ENCODE peak calls at places on chromosomes 5 and 9, in six cellular contexts. L, R, U, Y, B and T are unnamed samples.

GRCh38 chr9:95447660-95448420 is 68.9 kb downstream of the PTCH1 start:
- DNase-seq in R (no peak), L (no peak), U (no peak), B (no peak), Y (peak; percentile 17), T (no peak)

GRCh38 chr5:174832811-174833210 is 108.4 kb downstream of the MSX2 start:
- DNase-seq in R (no peak), B (no peak), Y (no peak), U (no peak), L (no peak), T (no peak)

GRCh38 chr5:130112246-130112645 is 208.0 kb downstream of the CHSY3 start:
- DNase-seq in R (no peak), L (no peak), U (no peak), B (no peak), Y (no peak), T (no peak)

GRCh38 chr5:10583663-10584572 is 20.0 kb downstream of the ANKRD33B start:
- DNase-seq in R (no peak), B (no peak), L (no peak), U (no peak), Y (no peak), T (no peak)

GRCh38 chr9:107932601-107933000 is 443.0 kb upstream of the KLF4 start:
- DNase-seq in B (no peak), R (no peak), Y (no peak), L (no peak), U (no peak), T (peak; percentile 23)

GRCh38 chr5:108102463-108102862 is 279.4 kb downstream of the FBXL17 start:
- DNase-seq in Y (no peak), B (peak; percentile 5), U (no peak), L (no peak), R (no peak), T (peak; percentile 4)

GRCh38 chr9:70081120-70081495 is 37.5 kb downstream of the MAMDC2 start:
- DNase-seq in B (peak; percentile 91), R (no peak), L (no peak), U (no peak), Y (peak; percentile 21), T (peak; percentile 41)

GRCh38 chr9:18163146-18163545 is 310.8 kb upstream of the ADAMTSL1 start:
- DNase-seq in L (no peak), U (peak; percentile 74), B (no peak), R (no peak), Y (no peak), T (no peak)

GRCh38 chr5:127864511-127864910 is 161.3 kb downstream of the CCDC192 start:
- DNase-seq in B (no peak), Y (no peak), R (no peak), U (no peak), L (no peak), T (no peak)
- H3K4me3 ChIP-seq in B (no peak overlapping the region), Y (no peak overlapping the region), R (no peak overlapping the region), U (no peak overlapping the region), L (no peak overlapping the region), T (no peak overlapping the region)

GRCh38 chr5:170300361-170301013 is 2.9 kb upstream of the LCP2 start:
- DNase-seq in L (no peak), R (no peak), B (no peak), Y (no peak), U (no peak), T (no peak)
- H3K4me3 ChIP-seq in L (no peak overlapping the region), R (no peak overlapping the region), B (no peak overlapping the region), Y (no peak overlapping the region), U (no peak overlapping the region), T (no peak overlapping the region)

DNA sequence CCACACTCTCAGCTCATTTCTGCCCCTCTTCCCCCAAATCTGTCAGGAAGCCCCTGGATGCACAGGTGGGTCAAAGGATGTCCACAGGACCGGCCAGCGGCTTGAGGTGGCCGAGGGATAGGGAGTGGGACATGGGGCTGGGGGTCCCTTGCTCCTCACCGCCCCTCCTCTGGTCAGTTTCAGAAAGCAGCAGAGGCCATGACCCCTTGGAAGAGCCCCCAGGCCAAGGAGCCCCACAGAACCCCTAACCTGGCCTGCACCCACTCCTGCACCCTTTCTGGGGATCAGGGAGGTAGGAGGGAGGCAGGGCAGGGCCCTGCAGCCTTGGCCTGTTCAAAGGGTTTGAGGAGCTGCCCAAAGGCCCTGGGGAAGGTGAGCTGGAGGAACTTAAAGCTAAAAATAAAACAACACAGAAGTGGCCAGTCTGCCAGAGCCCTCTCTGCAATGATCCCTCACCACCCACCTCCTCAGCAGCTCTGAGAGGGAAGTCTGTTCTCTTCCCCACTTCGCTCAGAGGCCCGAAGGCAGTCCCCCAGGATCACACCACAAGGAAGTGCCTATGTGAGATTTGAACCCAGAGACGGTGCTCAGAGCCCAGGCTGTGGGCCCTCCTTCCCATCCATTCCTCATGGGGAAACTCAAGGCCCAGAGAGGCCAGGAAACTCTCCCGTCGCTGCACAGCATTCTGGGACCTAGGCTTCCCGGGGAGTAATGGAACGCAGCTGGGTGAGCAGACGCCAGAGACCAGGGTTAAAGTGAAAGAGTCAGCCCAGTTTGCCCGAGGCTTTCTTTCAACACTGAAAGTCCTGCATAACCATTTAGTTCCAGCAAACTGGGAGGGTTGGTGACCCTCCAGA is 918 bp downstream of the ENG start:
- DNase-seq in B (no peak), Y (no peak), L (no peak), U (no peak), R (no peak), T (peak; percentile 48)
- H3K4me3 ChIP-seq in B (peak overlapping the region; percentile 72), Y (peak overlapping the region; percentile 86), L (no peak overlapping the region), U (peak overlapping the region; percentile 52), R (peak overlapping the region; percentile 67), T (peak overlapping the region; percentile 84)

GRCh38 chr5:177495243-177496060 is 2.0 kb downstream of the PDLIM7 start:
- DNase-seq in L (peak; percentile 72), B (peak; percentile 86), Y (peak; percentile 72), U (peak; percentile 42), R (peak; percentile 85), T (peak; percentile 90)
- H3K4me3 ChIP-seq in L (peak overlapping the region; percentile 63), B (peak overlapping the region; percentile 82), Y (peak overlapping the region; percentile 77), U (peak overlapping the region; percentile 85), R (peak overlapping the region; percentile 74), T (peak overlapping the region; percentile 85)

DNA sequence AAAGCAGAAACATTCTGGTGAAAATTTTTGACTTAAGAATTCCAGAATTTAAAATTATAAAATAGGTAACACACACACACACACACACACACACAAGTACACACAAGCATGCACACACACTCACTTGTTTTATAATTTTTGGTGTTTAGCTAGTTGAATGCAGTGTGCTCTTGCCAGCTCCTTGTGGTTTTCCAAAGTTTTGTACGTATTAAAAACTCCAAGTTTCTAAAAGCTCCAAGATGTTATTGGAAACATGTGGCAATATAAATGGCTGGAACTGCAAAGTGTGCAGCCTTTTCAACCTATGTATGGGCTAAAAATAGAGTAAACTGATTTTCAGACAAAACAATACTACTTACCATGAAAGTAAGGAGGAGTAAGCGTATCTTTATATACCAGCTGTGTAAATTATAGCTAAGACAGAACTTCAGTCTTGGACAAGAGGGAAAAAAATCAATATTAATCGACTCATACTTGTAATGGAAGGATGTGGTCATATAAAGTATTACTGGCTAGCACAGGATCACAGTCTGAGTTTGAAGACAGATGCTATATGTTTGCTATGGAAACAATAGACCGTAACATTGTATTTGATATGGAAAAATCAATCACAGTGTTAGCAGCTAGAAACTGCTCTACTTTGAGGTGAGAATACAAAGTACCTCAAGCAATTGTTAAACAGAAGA is 727.1 kb upstream of the GRAMD2B start:
- DNase-seq in L (no peak), B (peak; percentile 72), U (no peak), R (no peak), Y (no peak), T (peak; percentile 92)
- H3K4me3 ChIP-seq in L (no peak overlapping the region), B (no peak overlapping the region), U (no peak overlapping the region), R (no peak overlapping the region), Y (no peak overlapping the region), T (no peak overlapping the region)

DNA sequence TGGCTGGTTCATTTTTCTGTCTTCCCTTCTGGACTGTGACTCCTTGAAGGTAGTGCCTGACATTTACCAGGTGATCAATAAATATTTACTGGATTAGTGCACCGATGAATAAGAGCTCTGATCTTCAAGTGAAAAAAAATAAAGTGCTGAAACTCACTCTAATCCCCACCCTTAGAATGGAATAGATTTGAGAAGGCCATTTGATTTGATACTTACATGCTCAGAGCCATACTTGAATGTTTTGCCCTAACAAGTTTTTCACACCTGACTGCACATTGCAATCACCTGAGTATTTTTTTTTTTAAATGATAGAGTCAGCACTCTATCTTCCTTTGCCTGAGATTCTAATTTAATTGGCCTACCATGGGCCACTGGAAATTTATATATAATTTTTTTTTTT is 105.7 kb downstream of the LRRC70 start:
- DNase-seq in Y (no peak), U (no peak), R (no peak), L (no peak), B (no peak), T (no peak)
- H3K4me3 ChIP-seq in Y (no peak overlapping the region), U (no peak overlapping the region), R (no peak overlapping the region), L (no peak overlapping the region), B (no peak overlapping the region), T (no peak overlapping the region)